ENCODE peak calls at places on chromosomes 2 and 18, in four cellular contexts. One of them, this sample, is unnamed.
A peak's percentile ranks its signal among the peaks of the same experiment; 100 is the strongest.

GRCh38 chr2:100752628-100753333 is 67.2 kb upstream of the NPAS2 start:
- DNase-seq in epithelial cell of esophagus: peak; percentile 85
- DNase-seq in fibroblast of mammary gland: peak; percentile 95
- DNase-seq in activated CD4-positive, alpha-beta T cell treated with anti-CD3 and anti-CD28 coated beads for 4 hours: no peak
- DNase-seq in this sample: no peak

GRCh38 chr2:181411105-181411849 is 45.9 kb upstream of the ITGA4 start:
- DNase-seq in epithelial cell of esophagus: no peak
- DNase-seq in fibroblast of mammary gland: no peak
- DNase-seq in activated CD4-positive, alpha-beta T cell treated with anti-CD3 and anti-CD28 coated beads for 4 hours: no peak
- DNase-seq in this sample: peak; percentile 19

GRCh38 chr2:235027558-235028214 is 75.9 kb downstream of the SH3BP4 start:
- DNase-seq in epithelial cell of esophagus: peak; percentile 86
- DNase-seq in fibroblast of mammary gland: peak; percentile 83
- DNase-seq in activated CD4-positive, alpha-beta T cell treated with anti-CD3 and anti-CD28 coated beads for 4 hours: no peak
- DNase-seq in this sample: no peak

GRCh38 chr2:10320933-10321332 is 18.2 kb downstream of the HPCAL1 start:
- DNase-seq in epithelial cell of esophagus: no peak
- DNase-seq in fibroblast of mammary gland: no peak
- DNase-seq in activated CD4-positive, alpha-beta T cell treated with anti-CD3 and anti-CD28 coated beads for 4 hours: no peak
- DNase-seq in this sample: no peak

GRCh38 chr2:30232027-30232800 is 880 bp downstream of the LBH start:
- DNase-seq in epithelial cell of esophagus: no peak
- DNase-seq in fibroblast of mammary gland: no peak
- DNase-seq in activated CD4-positive, alpha-beta T cell treated with anti-CD3 and anti-CD28 coated beads for 4 hours: peak; percentile 59
- DNase-seq in this sample: peak; percentile 36

GRCh38 chr2:49289711-49290110 is 135.4 kb upstream of the FSHR start:
- DNase-seq in epithelial cell of esophagus: no peak
- DNase-seq in fibroblast of mammary gland: no peak
- DNase-seq in activated CD4-positive, alpha-beta T cell treated with anti-CD3 and anti-CD28 coated beads for 4 hours: no peak
- DNase-seq in this sample: no peak

GRCh38 chr2:37619957-37620295 is 51.5 kb downstream of the CDC42EP3 start:
- DNase-seq in epithelial cell of esophagus: no peak
- DNase-seq in fibroblast of mammary gland: no peak
- DNase-seq in activated CD4-positive, alpha-beta T cell treated with anti-CD3 and anti-CD28 coated beads for 4 hours: no peak
- DNase-seq in this sample: no peak

GRCh38 chr2:12416600-12416999 is 300.1 kb upstream of the TRIB2 start:
- DNase-seq in epithelial cell of esophagus: peak; percentile 35
- DNase-seq in fibroblast of mammary gland: peak; percentile 75
- DNase-seq in activated CD4-positive, alpha-beta T cell treated with anti-CD3 and anti-CD28 coated beads for 4 hours: peak; percentile 70
- DNase-seq in this sample: no peak

GRCh38 chr18:26575865-26576217 is 27.5 kb upstream of the KCTD1 start:
- DNase-seq in epithelial cell of esophagus: peak; percentile 51
- DNase-seq in fibroblast of mammary gland: no peak
- DNase-seq in activated CD4-positive, alpha-beta T cell treated with anti-CD3 and anti-CD28 coated beads for 4 hours: no peak
- DNase-seq in this sample: no peak

GRCh38 chr18:21163647-21164625 is 52.3 kb upstream of the ROCK1 start:
- DNase-seq in epithelial cell of esophagus: peak; percentile 82
- DNase-seq in fibroblast of mammary gland: peak; percentile 94
- DNase-seq in activated CD4-positive, alpha-beta T cell treated with anti-CD3 and anti-CD28 coated beads for 4 hours: no peak
- DNase-seq in this sample: no peak

GRCh38 chr18:32317651-32318050 is 127.8 kb downstream of the MEP1B start:
- DNase-seq in epithelial cell of esophagus: no peak
- DNase-seq in fibroblast of mammary gland: peak; percentile 74
- DNase-seq in activated CD4-positive, alpha-beta T cell treated with anti-CD3 and anti-CD28 coated beads for 4 hours: no peak
- DNase-seq in this sample: peak; percentile 66

GRCh38 chr2:98601532-98602132 is 6.7 kb downstream of the COA5 start:
- DNase-seq in epithelial cell of esophagus: peak; percentile 54
- DNase-seq in fibroblast of mammary gland: peak; percentile 56
- DNase-seq in activated CD4-positive, alpha-beta T cell treated with anti-CD3 and anti-CD28 coated beads for 4 hours: no peak
- DNase-seq in this sample: peak; percentile 3

GRCh38 chr2:12456293-12457151 is 260.2 kb upstream of the TRIB2 start:
- DNase-seq in epithelial cell of esophagus: peak; percentile 99
- DNase-seq in fibroblast of mammary gland: peak; percentile 100
- DNase-seq in activated CD4-positive, alpha-beta T cell treated with anti-CD3 and anti-CD28 coated beads for 4 hours: peak; percentile 58
- DNase-seq in this sample: peak; percentile 100

GRCh38 chr2:237649541-237650454 is 22.4 kb downstream of the LRRFIP1 start:
- DNase-seq in epithelial cell of esophagus: no peak
- DNase-seq in fibroblast of mammary gland: no peak
- DNase-seq in activated CD4-positive, alpha-beta T cell treated with anti-CD3 and anti-CD28 coated beads for 4 hours: no peak
- DNase-seq in this sample: no peak

GRCh38 chr18:47100214-47100831 is 50.0 kb downstream of the HDHD2 start:
- DNase-seq in epithelial cell of esophagus: peak; percentile 74
- DNase-seq in fibroblast of mammary gland: peak; percentile 56
- DNase-seq in activated CD4-positive, alpha-beta T cell treated with anti-CD3 and anti-CD28 coated beads for 4 hours: peak; percentile 67
- DNase-seq in this sample: peak; percentile 86

GRCh38 chr2:127633556-127634065 is 12.3 kb upstream of the GPR17 start:
- DNase-seq in epithelial cell of esophagus: no peak
- DNase-seq in fibroblast of mammary gland: no peak
- DNase-seq in activated CD4-positive, alpha-beta T cell treated with anti-CD3 and anti-CD28 coated beads for 4 hours: no peak
- DNase-seq in this sample: no peak

GRCh38 chr2:232521524-232521923 is 1.3 kb downstream of the PRSS56 start:
- DNase-seq in epithelial cell of esophagus: no peak
- DNase-seq in fibroblast of mammary gland: no peak
- DNase-seq in activated CD4-positive, alpha-beta T cell treated with anti-CD3 and anti-CD28 coated beads for 4 hours: no peak
- DNase-seq in this sample: no peak

GRCh38 chr2:74975016-74975415 is 16.6 kb downstream of the POLE4 start:
- DNase-seq in epithelial cell of esophagus: no peak
- DNase-seq in fibroblast of mammary gland: no peak
- DNase-seq in activated CD4-positive, alpha-beta T cell treated with anti-CD3 and anti-CD28 coated beads for 4 hours: no peak
- DNase-seq in this sample: peak; percentile 91

GRCh38 chr2:3461781-3462492 is 57.4 kb downstream of the ADI1 start:
- DNase-seq in epithelial cell of esophagus: peak; percentile 61
- DNase-seq in fibroblast of mammary gland: peak; percentile 77
- DNase-seq in activated CD4-positive, alpha-beta T cell treated with anti-CD3 and anti-CD28 coated beads for 4 hours: peak; percentile 30
- DNase-seq in this sample: no peak

GRCh38 chr2:186274936-186275575 is 211.0 kb upstream of the ZC3H15 start:
- DNase-seq in epithelial cell of esophagus: peak; percentile 74
- DNase-seq in fibroblast of mammary gland: peak; percentile 63
- DNase-seq in activated CD4-positive, alpha-beta T cell treated with anti-CD3 and anti-CD28 coated beads for 4 hours: no peak
- DNase-seq in this sample: peak; percentile 61

GRCh38 chr2:86809481-86810121 is 18.9 kb upstream of the CD8A start:
- DNase-seq in epithelial cell of esophagus: no peak
- DNase-seq in fibroblast of mammary gland: no peak
- DNase-seq in activated CD4-positive, alpha-beta T cell treated with anti-CD3 and anti-CD28 coated beads for 4 hours: no peak
- DNase-seq in this sample: no peak

GRCh38 chr18:35889677-35890076 is 82.8 kb upstream of the RMP24 start:
- DNase-seq in epithelial cell of esophagus: no peak
- DNase-seq in fibroblast of mammary gland: no peak
- DNase-seq in activated CD4-positive, alpha-beta T cell treated with anti-CD3 and anti-CD28 coated beads for 4 hours: no peak
- DNase-seq in this sample: no peak

GRCh38 chr18:78979058-78979680 is 449 bp upstream of the SALL3 start:
- DNase-seq in epithelial cell of esophagus: no peak
- DNase-seq in fibroblast of mammary gland: no peak
- DNase-seq in activated CD4-positive, alpha-beta T cell treated with anti-CD3 and anti-CD28 coated beads for 4 hours: no peak
- DNase-seq in this sample: no peak

GRCh38 chr2:224807153-224807964 is 91.2 kb upstream of the CCDC195 start:
- DNase-seq in epithelial cell of esophagus: peak; percentile 85
- DNase-seq in fibroblast of mammary gland: no peak
- DNase-seq in activated CD4-positive, alpha-beta T cell treated with anti-CD3 and anti-CD28 coated beads for 4 hours: no peak
- DNase-seq in this sample: no peak

GRCh38 chr18:58789856-58790255 is 74.8 kb upstream of the ZNF532 start:
- DNase-seq in epithelial cell of esophagus: no peak
- DNase-seq in fibroblast of mammary gland: no peak
- DNase-seq in activated CD4-positive, alpha-beta T cell treated with anti-CD3 and anti-CD28 coated beads for 4 hours: no peak
- DNase-seq in this sample: no peak

GRCh38 chr2:98385050-98385699 is 38.9 kb downstream of the CNGA3 start:
- DNase-seq in epithelial cell of esophagus: peak; percentile 76
- DNase-seq in fibroblast of mammary gland: peak; percentile 74
- DNase-seq in activated CD4-positive, alpha-beta T cell treated with anti-CD3 and anti-CD28 coated beads for 4 hours: peak; percentile 60
- DNase-seq in this sample: peak; percentile 90

GRCh38 chr2:172884336-172884735 is 148.7 kb downstream of the RAPGEF4 start:
- DNase-seq in epithelial cell of esophagus: peak; percentile 81
- DNase-seq in fibroblast of mammary gland: no peak
- DNase-seq in activated CD4-positive, alpha-beta T cell treated with anti-CD3 and anti-CD28 coated beads for 4 hours: no peak
- DNase-seq in this sample: peak; percentile 91

GRCh38 chr2:120729410-120730052 is 6.1 kb upstream of the GLI2 start:
- DNase-seq in epithelial cell of esophagus: peak; percentile 72
- DNase-seq in fibroblast of mammary gland: peak; percentile 91
- DNase-seq in activated CD4-positive, alpha-beta T cell treated with anti-CD3 and anti-CD28 coated beads for 4 hours: no peak
- DNase-seq in this sample: no peak

GRCh38 chr2:102337481-102338386 is 17.9 kb upstream of the IL18R1 start:
- DNase-seq in epithelial cell of esophagus: peak; percentile 34
- DNase-seq in fibroblast of mammary gland: peak; percentile 60
- DNase-seq in activated CD4-positive, alpha-beta T cell treated with anti-CD3 and anti-CD28 coated beads for 4 hours: no peak
- DNase-seq in this sample: no peak

GRCh38 chr18:50083708-50084107 is 111.2 kb downstream of the MYO5B start:
- DNase-seq in epithelial cell of esophagus: no peak
- DNase-seq in fibroblast of mammary gland: no peak
- DNase-seq in activated CD4-positive, alpha-beta T cell treated with anti-CD3 and anti-CD28 coated beads for 4 hours: no peak
- DNase-seq in this sample: no peak

GRCh38 chr2:230158468-230158867 is 61.3 kb downstream of the SP110 start:
- DNase-seq in epithelial cell of esophagus: no peak
- DNase-seq in fibroblast of mammary gland: no peak
- DNase-seq in activated CD4-positive, alpha-beta T cell treated with anti-CD3 and anti-CD28 coated beads for 4 hours: no peak
- DNase-seq in this sample: no peak

GRCh38 chr18:42730272-42730671 is 385.2 kb downstream of the RIT2 start:
- DNase-seq in epithelial cell of esophagus: no peak
- DNase-seq in fibroblast of mammary gland: no peak
- DNase-seq in activated CD4-positive, alpha-beta T cell treated with anti-CD3 and anti-CD28 coated beads for 4 hours: no peak
- DNase-seq in this sample: no peak

GRCh38 chr2:12488365-12488972 is 228.3 kb upstream of the TRIB2 start:
- DNase-seq in epithelial cell of esophagus: peak; percentile 32
- DNase-seq in fibroblast of mammary gland: no peak
- DNase-seq in activated CD4-positive, alpha-beta T cell treated with anti-CD3 and anti-CD28 coated beads for 4 hours: peak; percentile 41
- DNase-seq in this sample: no peak

GRCh38 chr2:235468978-235469694 is 24.7 kb upstream of the AGAP1 start:
- DNase-seq in epithelial cell of esophagus: peak; percentile 93
- DNase-seq in fibroblast of mammary gland: peak; percentile 95
- DNase-seq in activated CD4-positive, alpha-beta T cell treated with anti-CD3 and anti-CD28 coated beads for 4 hours: no peak
- DNase-seq in this sample: peak; percentile 4

This sample was measured in trophoblast cell.